ENCODE peak calls at places on chromosomes 7 and 10, in nine cellular contexts. N is T-helper 17 cell; Y is effector memory CD4-positive, alpha-beta T cell; F is PC-3; E is cardiac muscle cell; I is BE2C; K is body of pancreas; D is lower lobe of right lung; Q is left ventricle myocardium inferior. X is an unnamed sample.

GRCh38 chr7:134515569-134516468 is 11.5 kb upstream of the AKR1B10 start:
- DNase-seq in Q (no peak), Y (no peak), F (peak; percentile 99), I (no peak), K (no peak), E (peak; percentile 75), D (no peak), N (no peak), X (no peak)

GRCh38 chr7:30428586-30429530 is 49.7 kb downstream of the NOD1 start:
- DNase-seq in N (no peak), I (no peak), Y (no peak), E (no peak), K (no peak), D (no peak), F (no peak), Q (no peak), X (no peak)

GRCh38 chr10:100890696-100891271 is 22.0 kb upstream of the SLF2 start:
- DNase-seq in I (no peak), Q (no peak), E (peak; percentile 96), F (peak; percentile 88), Y (no peak), D (no peak), N (no peak), K (no peak), X (no peak)

GRCh38 chr10:23980054-23980453 is 228.9 kb upstream of the KIAA1217 start:
- DNase-seq in I (no peak), E (no peak), N (no peak), Y (no peak), D (no peak), F (no peak), Q (no peak), K (peak; percentile 22), X (no peak)

GRCh38 chr7:127667017-127667670 is 15.2 kb downstream of the SND1 start:
- DNase-seq in D (no peak), I (no peak), Y (no peak), F (peak; percentile 88), Q (no peak), K (no peak), E (peak; percentile 33), N (no peak), X (no peak)

GRCh38 chr10:101566333-101567164 is 21.5 kb downstream of the POLL start:
- DNase-seq in K (peak; percentile 13), Q (no peak), F (peak; percentile 15), D (no peak), E (peak; percentile 44), I (peak; percentile 79), Y (no peak), N (no peak), X (peak; percentile 20)

GRCh38 chr7:35334511-35334910 is 80.6 kb upstream of the TBX20 start:
- DNase-seq in F (peak; percentile 57), D (no peak), E (no peak), Y (no peak), Q (no peak), N (no peak), I (no peak), K (no peak), X (no peak)

GRCh38 chr7:68729361-68729760 is 868.9 kb upstream of the AUTS2 start:
- DNase-seq in F (no peak), I (no peak), Y (no peak), E (no peak), K (no peak), Q (peak; percentile 16), N (no peak), D (no peak), X (no peak)

GRCh38 chr7:139940866-139941265 is 111.8 kb downstream of the TBXAS1 start:
- DNase-seq in E (peak; percentile 34), K (no peak), F (no peak), I (no peak), N (no peak), D (no peak), Y (no peak), Q (no peak), X (no peak)

GRCh38 chr7:150801242-150801945 is 825 bp downstream of the TMEM176A start:
- DNase-seq in Q (no peak), D (no peak), F (no peak), E (no peak), Y (no peak), I (no peak), N (no peak), K (no peak), X (no peak)

GRCh38 chr10:74640134-74640533 is 186.3 kb upstream of the KAT6B start:
- DNase-seq in E (no peak), D (no peak), N (no peak), F (peak; percentile 40), Y (no peak), I (no peak), Q (no peak), K (no peak), X (no peak)

GRCh38 chr7:67937717-67938191 is 941.1 kb downstream of the TYW1 start:
- DNase-seq in N (no peak), Q (peak; percentile 17), F (peak; percentile 1), K (peak; percentile 40), D (peak; percentile 47), Y (no peak), E (peak; percentile 93), I (no peak), X (peak; percentile 41)

GRCh38 chr10:33635967-33636366 is 301.5 kb upstream of the NRP1 start:
- DNase-seq in I (no peak), K (no peak), E (no peak), Y (no peak), N (no peak), D (no peak), Q (no peak), F (no peak), X (no peak)

GRCh38 chr10:105759741-105760140 is 1118.7 kb downstream of the SORCS3 start:
- DNase-seq in N (no peak), Y (no peak), F (no peak), K (no peak), I (no peak), D (no peak), Q (no peak), E (no peak), X (no peak)

GRCh38 chr10:91214906-91215305 is 5.6 kb upstream of the PCGF5 start:
- DNase-seq in F (no peak), N (no peak), Q (no peak), Y (no peak), K (no peak), I (no peak), D (no peak), E (no peak), X (no peak)

GRCh38 chr7:38339953-38340819 is 66.8 kb upstream of the TARP start:
- DNase-seq in K (no peak), I (no peak), F (no peak), N (no peak), Y (no peak), Q (no peak), D (no peak), E (no peak), X (no peak)

GRCh38 chr10:98361131-98361633 is 53.8 kb downstream of the PYROXD2 start:
- DNase-seq in Q (peak; percentile 81), I (no peak), F (no peak), D (peak; percentile 75), E (peak; percentile 100), Y (no peak), K (peak; percentile 41), N (no peak), X (peak; percentile 55)

GRCh38 chr10:87915989-87916388 is 52.6 kb downstream of the PTEN start:
- DNase-seq in E (peak; percentile 68), K (no peak), I (no peak), N (no peak), Q (no peak), Y (no peak), F (no peak), D (no peak), X (no peak)

GRCh38 chr7:19248681-19249080 is 103.5 kb upstream of the FERD3L start:
- DNase-seq in D (no peak), I (no peak), Q (no peak), Y (no peak), E (peak; percentile 18), K (no peak), F (peak; percentile 7), N (no peak), X (no peak)

GRCh38 chr10:131653140-131653539 is 247.7 kb upstream of the PPP2R2D start:
- DNase-seq in E (no peak), D (no peak), F (no peak), Q (no peak), N (no peak), Y (no peak), I (no peak), K (no peak), X (no peak)
- H3K9me3 ChIP-seq in E (no peaks in the 10 kb centered on the region), D (no peaks in the 10 kb centered on the region), F (no peaks in the 10 kb centered on the region), Q (no peaks in the 10 kb centered on the region), N (no peaks in the 10 kb centered on the region), Y (no peaks in the 10 kb centered on the region), I (no peaks in the 10 kb centered on the region), K (no peaks in the 10 kb centered on the region), X (no peaks in the 10 kb centered on the region)

GRCh38 chr7:158112571-158113320 is 474.9 kb downstream of the PTPRN2 start:
- DNase-seq in K (no peak), Y (no peak), I (no peak), E (no peak), Q (no peak), F (no peak), D (no peak), N (no peak), X (no peak)
- H3K9me3 ChIP-seq in K (no peaks in the 10 kb centered on the region), Y (peaks cover 11% of the 10 kb centered on the region), I (no peaks in the 10 kb centered on the region), E (no peaks in the 10 kb centered on the region), Q (peaks cover 32% of the 10 kb centered on the region), F (peaks cover 12% of the 10 kb centered on the region), D (peaks cover 20% of the 10 kb centered on the region), N (peaks cover 4% of the 10 kb centered on the region), X (no peaks in the 10 kb centered on the region)

DNA sequence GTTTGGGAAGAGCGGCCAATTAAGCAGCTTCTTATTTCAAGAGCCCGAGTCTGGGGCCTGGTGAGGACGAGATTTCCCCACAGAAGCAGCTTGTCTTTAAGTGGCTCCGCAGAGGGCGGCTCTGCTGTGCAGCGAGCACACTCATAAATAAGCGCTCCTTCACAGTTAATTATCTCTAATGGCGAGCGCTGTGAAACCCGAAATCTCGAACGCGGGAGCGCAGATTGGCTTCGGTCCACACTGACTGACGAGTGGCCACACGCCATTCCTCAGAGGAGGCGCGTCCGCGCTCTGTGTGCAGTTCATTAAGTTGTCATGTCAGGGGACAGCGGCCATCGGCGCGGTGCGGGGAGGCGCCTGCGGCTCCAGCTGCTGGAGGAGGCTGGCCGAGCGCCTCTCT is 560.9 kb downstream of the DNAJB6 start:
- DNase-seq in Y (no peak), I (no peak), F (no peak), D (no peak), K (no peak), N (no peak), E (no peak), Q (no peak), X (no peak)
- H3K9me3 ChIP-seq in Y (no peaks in the 10 kb centered on the region), I (no peaks in the 10 kb centered on the region), F (no peaks in the 10 kb centered on the region), D (no peaks in the 10 kb centered on the region), K (no peaks in the 10 kb centered on the region), N (no peaks in the 10 kb centered on the region), E (no peaks in the 10 kb centered on the region), Q (no peaks in the 10 kb centered on the region), X (no peaks in the 10 kb centered on the region)

DNA sequence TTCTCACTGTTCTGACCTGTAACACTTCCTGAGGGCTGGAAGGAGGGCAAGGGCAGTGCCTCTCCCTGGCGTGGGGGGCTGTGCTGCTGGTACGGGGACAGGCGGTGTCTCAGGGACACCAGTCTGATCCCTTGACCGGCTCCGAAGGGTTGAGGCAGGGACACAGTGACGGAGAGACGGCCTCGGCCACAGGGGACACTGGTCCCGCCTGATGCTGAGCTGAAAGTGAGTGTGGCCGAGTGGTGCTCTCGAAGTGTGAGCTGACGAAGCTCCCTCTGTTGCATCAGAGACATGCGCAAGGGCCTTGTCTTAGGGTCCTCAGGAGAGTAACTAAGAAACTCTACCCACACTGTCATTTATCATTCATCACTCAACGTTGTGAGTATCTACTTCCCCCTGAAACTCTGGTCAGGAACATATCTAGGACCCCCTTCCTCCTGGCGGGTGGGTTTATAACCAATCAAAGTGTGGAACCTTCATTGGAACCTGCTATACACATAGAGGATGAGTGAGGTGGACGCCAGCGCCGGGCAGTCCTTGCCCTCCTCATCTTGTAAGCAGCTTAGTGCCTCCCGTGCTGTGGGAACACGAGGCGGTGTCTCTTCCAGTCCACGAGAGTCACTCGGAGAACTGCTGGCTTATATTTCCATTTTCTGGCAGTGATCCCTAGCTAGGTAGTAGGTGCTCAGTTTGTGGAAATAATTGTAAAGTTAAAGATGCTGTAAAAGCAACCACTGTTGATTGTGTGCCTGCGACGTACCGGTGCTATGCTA is 283.1 kb downstream of the DNAJB6 start:
- DNase-seq in N (no peak), D (no peak), I (no peak), F (no peak), K (no peak), E (no peak), Y (no peak), Q (no peak), X (no peak)
- H3K9me3 ChIP-seq in N (no peaks in the 10 kb centered on the region), D (no peaks in the 10 kb centered on the region), I (no peaks in the 10 kb centered on the region), F (no peaks in the 10 kb centered on the region), K (no peaks in the 10 kb centered on the region), E (no peaks in the 10 kb centered on the region), Y (no peaks in the 10 kb centered on the region), Q (no peaks in the 10 kb centered on the region), X (no peaks in the 10 kb centered on the region)